ENCODE peak calls at places on chromosomes 1 and 21, in five cellular contexts. One of them, this sample, is unnamed.

GRCh38 chr1:224732367-224733006 is 116.4 kb downstream of the CNIH3 start:
- DNase-seq in heart right ventricle: no peak
- DNase-seq in LNCaP clone FGC: no peak
- DNase-seq in heart left ventricle: no peak
- DNase-seq in BJ: no peak
- DNase-seq in this sample: no peak

GRCh38 chr1:55314740-55315139 is 99.6 kb upstream of the USP24 start:
- DNase-seq in heart right ventricle: no peak
- DNase-seq in LNCaP clone FGC: no peak
- DNase-seq in heart left ventricle: no peak
- DNase-seq in BJ: no peak
- DNase-seq in this sample: no peak

GRCh38 chr1:153345187-153346066 is 3.2 kb downstream of the PGLYRP4 start:
- DNase-seq in heart right ventricle: no peak
- DNase-seq in LNCaP clone FGC: no peak
- DNase-seq in heart left ventricle: no peak
- DNase-seq in BJ: no peak
- DNase-seq in this sample: no peak

GRCh38 chr21:29376556-29376955 is 77.8 kb downstream of the BACH1 start:
- DNase-seq in heart right ventricle: peak
- DNase-seq in LNCaP clone FGC: no peak
- DNase-seq in heart left ventricle: peak
- DNase-seq in BJ: no peak
- DNase-seq in this sample: no peak

GRCh38 chr1:230351983-230352382 is 74.1 kb downstream of the PGBD5 start:
- DNase-seq in heart right ventricle: no peak
- DNase-seq in LNCaP clone FGC: no peak
- DNase-seq in heart left ventricle: no peak
- DNase-seq in BJ: no peak
- DNase-seq in this sample: no peak

GRCh38 chr1:174740248-174740990 is 259.3 kb upstream of the CACYBP start:
- DNase-seq in heart right ventricle: no peak
- DNase-seq in LNCaP clone FGC: no peak
- DNase-seq in heart left ventricle: no peak
- DNase-seq in BJ: no peak
- DNase-seq in this sample: peak

GRCh38 chr1:101166583-101167120 is 70.2 kb upstream of the S1PR1 start:
- DNase-seq in heart right ventricle: no peak
- DNase-seq in LNCaP clone FGC: no peak
- DNase-seq in heart left ventricle: no peak
- DNase-seq in BJ: no peak
- DNase-seq in this sample: no peak

GRCh38 chr21:42536601-42537000 is 22.9 kb downstream of the SLC37A1 start:
- DNase-seq in heart right ventricle: no peak
- DNase-seq in LNCaP clone FGC: no peak
- DNase-seq in heart left ventricle: no peak
- DNase-seq in BJ: no peak
- DNase-seq in this sample: no peak

GRCh38 chr1:19468397-19468956 is 16.9 kb downstream of the CAPZB start:
- DNase-seq in heart right ventricle: peak
- DNase-seq in LNCaP clone FGC: no peak
- DNase-seq in heart left ventricle: peak
- DNase-seq in BJ: no peak
- DNase-seq in this sample: no peak

GRCh38 chr1:27598902-27599528 is 4.9 kb downstream of the AHDC1 start:
- DNase-seq in heart right ventricle: peak
- DNase-seq in LNCaP clone FGC: no peak
- DNase-seq in heart left ventricle: peak
- DNase-seq in BJ: no peak
- DNase-seq in this sample: no peak

GRCh38 chr21:45949928-45950739 is 31.4 kb upstream of the COL6A1 start:
- DNase-seq in heart right ventricle: no peak
- DNase-seq in LNCaP clone FGC: no peak
- DNase-seq in heart left ventricle: peak
- DNase-seq in BJ: no peak
- DNase-seq in this sample: no peak

GRCh38 chr1:42690477-42691156 is 8.4 kb downstream of the YBX1 start:
- DNase-seq in heart right ventricle: no peak
- DNase-seq in LNCaP clone FGC: no peak
- DNase-seq in heart left ventricle: no peak
- DNase-seq in BJ: no peak
- DNase-seq in this sample: no peak

GRCh38 chr1:66954208-66954607 is 29.4 kb downstream of the MIER1 start:
- DNase-seq in heart right ventricle: no peak
- DNase-seq in LNCaP clone FGC: no peak
- DNase-seq in heart left ventricle: no peak
- DNase-seq in BJ: no peak
- DNase-seq in this sample: no peak

GRCh38 chr1:48294656-48295055 is 72.1 kb downstream of the SLC5A9 start:
- DNase-seq in heart right ventricle: no peak
- DNase-seq in LNCaP clone FGC: no peak
- DNase-seq in heart left ventricle: no peak
- DNase-seq in BJ: no peak
- DNase-seq in this sample: peak

GRCh38 chr1:156144747-156145146 is 8.6 kb upstream of the SEMA4A start:
- DNase-seq in heart right ventricle: no peak
- DNase-seq in LNCaP clone FGC: no peak
- DNase-seq in heart left ventricle: no peak
- DNase-seq in BJ: no peak
- DNase-seq in this sample: no peak

GRCh38 chr1:53154859-53155438 is 12.5 kb upstream of the SLC1A7 start:
- DNase-seq in heart right ventricle: no peak
- DNase-seq in LNCaP clone FGC: no peak
- DNase-seq in heart left ventricle: no peak
- DNase-seq in BJ: no peak
- DNase-seq in this sample: no peak

GRCh38 chr1:3473381-3473844 is 18.9 kb downstream of the ARHGEF16 start:
- DNase-seq in heart right ventricle: no peak
- DNase-seq in LNCaP clone FGC: no peak
- DNase-seq in heart left ventricle: no peak
- DNase-seq in BJ: peak
- DNase-seq in this sample: peak

GRCh38 chr1:33275706-33276572 is 19.6 kb downstream of the ZNF362 start:
- DNase-seq in heart right ventricle: no peak
- DNase-seq in LNCaP clone FGC: no peak
- DNase-seq in heart left ventricle: no peak
- DNase-seq in BJ: no peak
- DNase-seq in this sample: no peak

GRCh38 chr1:111738436-111739221 is 566 bp downstream of the INKA2 start:
- DNase-seq in heart right ventricle: peak
- DNase-seq in LNCaP clone FGC: peak
- DNase-seq in heart left ventricle: peak
- DNase-seq in BJ: no peak
- DNase-seq in this sample: peak

GRCh38 chr1:205665216-205665757 is 15.0 kb downstream of the SLC45A3 start:
- DNase-seq in heart right ventricle: no peak
- DNase-seq in LNCaP clone FGC: no peak
- DNase-seq in heart left ventricle: no peak
- DNase-seq in BJ: no peak
- DNase-seq in this sample: no peak

GRCh38 chr1:22319608-22320007 is 132.0 kb upstream of the ZBTB40 start:
- DNase-seq in heart right ventricle: no peak
- DNase-seq in LNCaP clone FGC: no peak
- DNase-seq in heart left ventricle: no peak
- DNase-seq in BJ: no peak
- DNase-seq in this sample: no peak

GRCh38 chr1:157279157-157280140 is 141.3 kb upstream of the ETV3 start:
- DNase-seq in heart right ventricle: no peak
- DNase-seq in LNCaP clone FGC: no peak
- DNase-seq in heart left ventricle: no peak
- DNase-seq in BJ: no peak
- DNase-seq in this sample: no peak

GRCh38 chr1:29912413-29912812 is 676.1 kb downstream of the PTPRU start:
- DNase-seq in heart right ventricle: no peak
- DNase-seq in LNCaP clone FGC: no peak
- DNase-seq in heart left ventricle: no peak
- DNase-seq in BJ: no peak
- DNase-seq in this sample: no peak

GRCh38 chr1:181135462-181135781 is 46.9 kb downstream of the IER5 start:
- DNase-seq in heart right ventricle: peak
- DNase-seq in LNCaP clone FGC: no peak
- DNase-seq in heart left ventricle: no peak
- DNase-seq in BJ: no peak
- DNase-seq in this sample: no peak

GRCh38 chr1:181133969-181134418 is 45.5 kb downstream of the IER5 start:
- DNase-seq in heart right ventricle: no peak
- DNase-seq in LNCaP clone FGC: no peak
- DNase-seq in heart left ventricle: no peak
- DNase-seq in BJ: no peak
- DNase-seq in this sample: no peak

GRCh38 chr1:181135815-181136737 is 47.6 kb downstream of the IER5 start:
- DNase-seq in heart right ventricle: no peak
- DNase-seq in LNCaP clone FGC: no peak
- DNase-seq in heart left ventricle: no peak
- DNase-seq in BJ: peak
- DNase-seq in this sample: peak

GRCh38 chr1:181133441-181133951 is 45.0 kb downstream of the IER5 start:
- DNase-seq in heart right ventricle: no peak
- DNase-seq in LNCaP clone FGC: no peak
- DNase-seq in heart left ventricle: no peak
- DNase-seq in BJ: no peak
- DNase-seq in this sample: no peak

DNA sequence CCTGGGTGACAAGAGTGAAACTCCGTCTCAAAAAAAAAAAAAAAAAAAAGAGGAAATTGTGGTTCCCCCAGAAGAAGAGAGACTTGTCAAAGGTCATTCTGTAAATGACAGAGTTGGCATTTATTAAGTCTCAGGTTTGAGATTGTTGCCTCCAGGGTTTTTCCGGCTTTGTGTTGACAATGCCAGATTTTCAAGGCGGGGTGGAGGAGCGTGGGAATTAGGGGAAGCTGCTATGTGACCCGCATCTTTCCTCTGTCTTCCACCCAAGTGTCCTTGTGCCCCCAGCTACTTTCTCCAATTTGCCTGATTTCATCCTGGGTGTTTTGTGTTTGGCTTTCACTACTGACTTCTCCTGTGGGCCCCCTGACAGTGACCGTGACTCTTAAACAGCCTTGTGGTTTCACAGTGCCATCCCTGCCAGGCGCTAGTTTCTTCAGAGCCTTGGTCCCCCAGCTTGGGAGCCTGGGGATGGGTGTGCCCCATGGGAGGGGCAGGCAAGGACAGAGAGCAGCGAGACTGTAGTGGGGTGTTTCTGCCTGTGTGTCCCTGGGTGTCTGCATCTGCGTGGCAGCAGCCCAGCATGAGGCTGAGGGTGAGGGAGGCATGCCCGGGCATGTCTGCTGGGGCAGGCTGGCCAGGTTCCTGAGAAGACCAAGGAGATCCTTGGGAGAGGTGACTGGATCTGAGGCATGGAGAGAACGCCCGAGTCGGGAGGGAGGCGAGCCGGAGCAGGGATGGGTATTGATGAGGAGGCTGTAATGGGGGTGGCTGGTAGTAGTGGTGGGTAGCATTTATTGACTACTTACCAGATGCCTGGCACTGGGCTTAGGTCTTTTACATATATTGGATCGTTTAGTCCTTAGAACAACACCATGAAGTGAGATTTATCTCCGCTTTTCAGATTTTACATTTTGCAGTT is 46.3 kb downstream of the IER5 start:
- DNase-seq in heart right ventricle: peak
- DNase-seq in LNCaP clone FGC: peak
- DNase-seq in heart left ventricle: peak
- DNase-seq in BJ: no peak
- DNase-seq in this sample: peak
- H3K4me3 ChIP-seq in heart right ventricle: no peak
- H3K4me3 ChIP-seq in LNCaP clone FGC: no peak
- H3K4me3 ChIP-seq in heart left ventricle: no peak
- H3K4me3 ChIP-seq in BJ: no peak
- H3K4me3 ChIP-seq in this sample: no peak

GRCh38 chr1:41496080-41497055 is 11.9 kb upstream of the EDN2 start:
- DNase-seq in heart right ventricle: peak
- DNase-seq in LNCaP clone FGC: peak
- DNase-seq in heart left ventricle: peak
- DNase-seq in BJ: no peak
- DNase-seq in this sample: peak
- H3K4me3 ChIP-seq in heart right ventricle: peak
- H3K4me3 ChIP-seq in LNCaP clone FGC: peak
- H3K4me3 ChIP-seq in heart left ventricle: peak
- H3K4me3 ChIP-seq in BJ: peak
- H3K4me3 ChIP-seq in this sample: peak

GRCh38 chr1:16145030-16145987 is 10.6 kb downstream of the EPHA2 start:
- DNase-seq in heart right ventricle: peak
- DNase-seq in LNCaP clone FGC: no peak
- DNase-seq in heart left ventricle: peak
- DNase-seq in BJ: no peak
- DNase-seq in this sample: no peak
- H3K4me3 ChIP-seq in heart right ventricle: peak
- H3K4me3 ChIP-seq in LNCaP clone FGC: no peak
- H3K4me3 ChIP-seq in heart left ventricle: peak
- H3K4me3 ChIP-seq in BJ: peak
- H3K4me3 ChIP-seq in this sample: peak

GRCh38 chr1:109391161-109391556 is 6.6 kb downstream of the SORT1 start:
- DNase-seq in heart right ventricle: no peak
- DNase-seq in LNCaP clone FGC: no peak
- DNase-seq in heart left ventricle: no peak
- DNase-seq in BJ: no peak
- DNase-seq in this sample: no peak

GRCh38 chr1:109388208-109388711 is 9.5 kb downstream of the SORT1 start:
- DNase-seq in heart right ventricle: no peak
- DNase-seq in LNCaP clone FGC: no peak
- DNase-seq in heart left ventricle: no peak
- DNase-seq in BJ: no peak
- DNase-seq in this sample: no peak

GRCh38 chr1:109389638-109390341 is 7.9 kb downstream of the SORT1 start:
- DNase-seq in heart right ventricle: no peak
- DNase-seq in LNCaP clone FGC: no peak
- DNase-seq in heart left ventricle: no peak
- DNase-seq in BJ: no peak
- DNase-seq in this sample: no peak

GRCh38 chr1:109391626-109392025 is 6.1 kb downstream of the SORT1 start:
- DNase-seq in heart right ventricle: no peak
- DNase-seq in LNCaP clone FGC: no peak
- DNase-seq in heart left ventricle: no peak
- DNase-seq in BJ: no peak
- DNase-seq in this sample: no peak

DNA sequence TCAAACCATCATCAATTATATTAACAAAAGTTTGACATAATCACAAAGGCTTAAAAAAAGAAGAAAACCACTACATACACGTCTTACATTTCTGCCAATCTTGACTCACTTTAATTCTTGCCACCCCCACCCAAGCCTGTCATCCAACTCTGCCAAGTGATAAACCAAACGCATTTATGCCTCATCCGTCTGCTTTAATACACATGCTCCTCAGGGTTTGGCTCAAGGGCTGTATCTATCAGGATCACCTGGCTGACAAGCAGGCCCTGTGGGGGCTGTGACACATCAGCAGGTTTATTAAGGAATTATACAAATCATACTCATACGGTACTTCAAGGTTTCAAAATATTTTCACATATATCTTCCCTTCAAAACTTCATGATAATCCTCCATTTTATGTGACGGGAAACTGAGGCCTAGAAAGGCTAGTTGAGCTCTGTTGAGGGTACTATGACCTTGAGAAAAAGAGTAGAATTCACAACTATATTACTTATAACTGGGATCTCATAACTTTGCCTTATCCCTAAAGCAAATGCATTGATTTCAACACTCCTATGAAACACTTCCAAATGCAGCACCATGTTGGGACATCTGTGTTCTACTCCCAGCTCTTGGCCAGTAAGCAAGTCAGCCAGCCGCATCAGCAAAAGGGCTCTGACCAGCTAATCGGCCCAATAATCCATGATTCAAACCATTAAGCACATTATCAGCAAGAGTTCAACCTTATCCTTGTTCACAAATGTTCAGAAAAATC is 8.7 kb downstream of the SORT1 start:
- DNase-seq in heart right ventricle: no peak
- DNase-seq in LNCaP clone FGC: no peak
- DNase-seq in heart left ventricle: no peak
- DNase-seq in BJ: no peak
- DNase-seq in this sample: no peak
- H3K4me3 ChIP-seq in heart right ventricle: no peak
- H3K4me3 ChIP-seq in LNCaP clone FGC: no peak
- H3K4me3 ChIP-seq in heart left ventricle: no peak
- H3K4me3 ChIP-seq in BJ: no peak
- H3K4me3 ChIP-seq in this sample: no peak

This sample was measured in skeletal muscle cell.